ENCODE peak calls at places on chromosomes 13 and 19, in four cellular contexts. T, U, G and F are unnamed samples.

GRCh38 chr13:107373551-107373950 is 805.6 kb upstream of the ARGLU1 start:
- DNase-seq in G (peak), U (no peak), T (peak), F (peak)

GRCh38 chr13:22270881-22271280 is 600.0 kb downstream of the FGF9 start:
- DNase-seq in U (no peak), T (no peak), G (no peak), F (no peak)

GRCh38 chr19:29804493-29804892 is 7.3 kb upstream of the CCNE1 start:
- DNase-seq in T (no peak), U (no peak), G (no peak), F (no peak)

GRCh38 chr19:47693903-47694302 is 19.3 kb upstream of the EHD2 start:
- DNase-seq in T (no peak), U (no peak), G (no peak), F (peak)

GRCh38 chr19:47028372-47028672 is 8.7 kb downstream of the NPAS1 start:
- DNase-seq in U (no peak), T (no peak), G (no peak), F (peak)

GRCh38 chr13:32476021-32476731 is 48.2 kb upstream of the N4BP2L1 start:
- DNase-seq in T (no peak), G (no peak), U (no peak), F (no peak)

GRCh38 chr13:23806874-23807522 is 82.2 kb downstream of the MIPEP start:
- DNase-seq in U (no peak), T (no peak), G (no peak), F (no peak)

GRCh38 chr13:42946927-42947326 is 45.1 kb downstream of the EPSTI1 start:
- DNase-seq in U (no peak), T (no peak), G (no peak), F (no peak)

GRCh38 chr13:110062077-110062776 is 244.7 kb downstream of the COL4A1 start:
- DNase-seq in G (no peak), T (no peak), U (no peak), F (no peak)

GRCh38 chr13:22801402-22802003 is 379.3 kb upstream of the SGCG start:
- DNase-seq in G (no peak), U (no peak), T (peak), F (no peak)

GRCh38 chr13:94063096-94063495 is 416.4 kb downstream of the DCT start:
- DNase-seq in G (no peak), T (no peak), U (no peak), F (no peak)

GRCh38 chr19:46660008-46660517 is 919 bp downstream of the DACT3 start:
- DNase-seq in T (peak), U (no peak), G (no peak), F (no peak)

GRCh38 chr13:40153516-40153915 is 498.1 kb downstream of the COG6 start:
- DNase-seq in G (no peak), U (no peak), T (no peak), F (no peak)

GRCh38 chr13:42497798-42498197 is 76.2 kb upstream of the TNFSF11 start:
- DNase-seq in U (no peak), G (no peak), T (no peak), F (no peak)

GRCh38 chr13:92537485-92537884 is 689.1 kb upstream of the GPC6 start:
- DNase-seq in U (no peak), G (no peak), T (no peak), F (no peak)

GRCh38 chr13:85230754-85231153 is 568.5 kb downstream of the SLITRK6 start:
- DNase-seq in U (no peak), T (no peak), G (no peak), F (no peak)

GRCh38 chr13:66660013-66660804 is 569.9 kb downstream of the PCDH9 start:
- DNase-seq in T (no peak), G (no peak), U (no peak), F (no peak)

GRCh38 chr13:61414686-61415664 is 674 bp downstream of the PCDH20 start:
- DNase-seq in G (peak), T (peak), U (no peak), F (peak)

GRCh38 chr13:111886217-111886945 is 180.6 kb upstream of the SOX1 start:
- DNase-seq in T (no peak), U (no peak), G (no peak), F (no peak)

GRCh38 chr19:18292460-18292809 is 11.0 kb upstream of the JUND start:
- DNase-seq in T (peak), U (no peak), G (no peak), F (peak)

GRCh38 chr19:4066176-4066606 is 508 bp downstream of the ZBTB7A start:
- DNase-seq in U (peak), G (no peak), T (no peak), F (peak)

GRCh38 chr13:19984430-19985218 is 26.1 kb downstream of the ZMYM2 start:
- DNase-seq in T (peak), U (no peak), G (no peak), F (peak)

GRCh38 chr19:55036058-55036457 is 2.0 kb downstream of the GP6 start:
- DNase-seq in G (no peak), U (no peak), T (no peak), F (no peak)

GRCh38 chr13:106096661-106097092 is 438.8 kb downstream of the EFNB2 start:
- DNase-seq in U (no peak), G (no peak), T (no peak), F (no peak)